ENCODE peak calls at places on chromosomes 7 and 10, in ten cellular contexts. One of them, this sample, is unnamed.

GRCh38 chr10:89245802-89246201 is 5.8 kb downstream of the LIPA start:
- DNase-seq in lower leg skin: no peak
- DNase-seq in hepatocyte: no peak
- DNase-seq in upper lobe of right lung: no peak
- DNase-seq in fibroblast of the aortic adventitia: no peak
- DNase-seq in cardiac fibroblast: no peak
- DNase-seq in cardiac muscle cell: no peak
- DNase-seq in BJ: no peak
- DNase-seq in Peyer's patch: no peak
- DNase-seq in OCI-LY7: no peak
- DNase-seq in this sample: no peak

GRCh38 chr10:72334196-72334831 is 20.4 kb downstream of the DNAJB12 start:
- DNase-seq in upper lobe of right lung: no peak
- DNase-seq in cardiac muscle cell: peak
- DNase-seq in hepatocyte: peak
- DNase-seq in BJ: no peak
- DNase-seq in lower leg skin: no peak
- DNase-seq in Peyer's patch: peak
- DNase-seq in fibroblast of the aortic adventitia: no peak
- DNase-seq in OCI-LY7: no peak
- DNase-seq in cardiac fibroblast: peak
- DNase-seq in this sample: peak

GRCh38 chr7:56175784-56176183 is 59.6 kb upstream of the NUPR2 start:
- DNase-seq in cardiac fibroblast: peak
- DNase-seq in Peyer's patch: no peak
- DNase-seq in lower leg skin: no peak
- DNase-seq in cardiac muscle cell: no peak
- DNase-seq in OCI-LY7: no peak
- DNase-seq in hepatocyte: no peak
- DNase-seq in fibroblast of the aortic adventitia: no peak
- DNase-seq in upper lobe of right lung: no peak
- DNase-seq in BJ: no peak
- DNase-seq in this sample: no peak

GRCh38 chr10:102395677-102396197 is at the start of gene NFKB2:
- DNase-seq in cardiac fibroblast: no peak
- DNase-seq in fibroblast of the aortic adventitia: peak
- DNase-seq in lower leg skin: no peak
- DNase-seq in Peyer's patch: no peak
- DNase-seq in cardiac muscle cell: no peak
- DNase-seq in OCI-LY7: peak
- DNase-seq in upper lobe of right lung: no peak
- DNase-seq in BJ: no peak
- DNase-seq in hepatocyte: peak
- DNase-seq in this sample: no peak

GRCh38 chr10:113187066-113187777 is 237.2 kb downstream of the TCF7L2 start:
- DNase-seq in fibroblast of the aortic adventitia: peak
- DNase-seq in Peyer's patch: no peak
- DNase-seq in lower leg skin: no peak
- DNase-seq in cardiac fibroblast: peak
- DNase-seq in hepatocyte: peak
- DNase-seq in OCI-LY7: no peak
- DNase-seq in cardiac muscle cell: peak
- DNase-seq in upper lobe of right lung: no peak
- DNase-seq in BJ: no peak
- DNase-seq in this sample: peak

GRCh38 chr10:44437837-44438752 is 53.2 kb upstream of the CXCL12 start:
- DNase-seq in hepatocyte: no peak
- DNase-seq in cardiac muscle cell: no peak
- DNase-seq in BJ: no peak
- DNase-seq in fibroblast of the aortic adventitia: peak
- DNase-seq in OCI-LY7: no peak
- DNase-seq in upper lobe of right lung: no peak
- DNase-seq in lower leg skin: no peak
- DNase-seq in cardiac fibroblast: no peak
- DNase-seq in Peyer's patch: no peak
- DNase-seq in this sample: no peak

GRCh38 chr10:48800283-48800675 is 115.6 kb downstream of the WDFY4 start:
- DNase-seq in OCI-LY7: peak
- DNase-seq in fibroblast of the aortic adventitia: no peak
- DNase-seq in cardiac fibroblast: no peak
- DNase-seq in BJ: no peak
- DNase-seq in cardiac muscle cell: no peak
- DNase-seq in Peyer's patch: no peak
- DNase-seq in lower leg skin: no peak
- DNase-seq in hepatocyte: no peak
- DNase-seq in upper lobe of right lung: no peak
- DNase-seq in this sample: no peak

GRCh38 chr7:142873281-142873784 is 12.2 kb downstream of the TRPV6 start:
- DNase-seq in cardiac fibroblast: peak
- DNase-seq in hepatocyte: no peak
- DNase-seq in OCI-LY7: peak
- DNase-seq in BJ: no peak
- DNase-seq in lower leg skin: no peak
- DNase-seq in cardiac muscle cell: peak
- DNase-seq in upper lobe of right lung: no peak
- DNase-seq in fibroblast of the aortic adventitia: peak
- DNase-seq in Peyer's patch: no peak
- DNase-seq in this sample: peak

GRCh38 chr10:97444212-97444611 is 1.6 kb downstream of the EXOSC1 start:
- DNase-seq in upper lobe of right lung: no peak
- DNase-seq in cardiac fibroblast: no peak
- DNase-seq in Peyer's patch: no peak
- DNase-seq in hepatocyte: no peak
- DNase-seq in cardiac muscle cell: no peak
- DNase-seq in fibroblast of the aortic adventitia: no peak
- DNase-seq in lower leg skin: no peak
- DNase-seq in BJ: no peak
- DNase-seq in OCI-LY7: no peak
- DNase-seq in this sample: no peak

GRCh38 chr10:97450828-97451227 is 4.9 kb downstream of the ZDHHC16 start:
- DNase-seq in hepatocyte: no peak
- DNase-seq in OCI-LY7: no peak
- DNase-seq in BJ: no peak
- DNase-seq in fibroblast of the aortic adventitia: no peak
- DNase-seq in upper lobe of right lung: no peak
- DNase-seq in Peyer's patch: no peak
- DNase-seq in cardiac muscle cell: no peak
- DNase-seq in lower leg skin: no peak
- DNase-seq in cardiac fibroblast: peak
- DNase-seq in this sample: peak

GRCh38 chr10:97445357-97445721 is 467 bp downstream of the EXOSC1 start:
- DNase-seq in lower leg skin: no peak
- DNase-seq in BJ: no peak
- DNase-seq in fibroblast of the aortic adventitia: no peak
- DNase-seq in cardiac muscle cell: no peak
- DNase-seq in hepatocyte: no peak
- DNase-seq in OCI-LY7: no peak
- DNase-seq in upper lobe of right lung: no peak
- DNase-seq in cardiac fibroblast: no peak
- DNase-seq in Peyer's patch: no peak
- DNase-seq in this sample: no peak

GRCh38 chr10:97442277-97442676 is 3.5 kb downstream of the EXOSC1 start:
- DNase-seq in cardiac muscle cell: no peak
- DNase-seq in upper lobe of right lung: no peak
- DNase-seq in OCI-LY7: no peak
- DNase-seq in BJ: no peak
- DNase-seq in lower leg skin: no peak
- DNase-seq in cardiac fibroblast: no peak
- DNase-seq in hepatocyte: no peak
- DNase-seq in fibroblast of the aortic adventitia: no peak
- DNase-seq in Peyer's patch: no peak
- DNase-seq in this sample: no peak

DNA sequence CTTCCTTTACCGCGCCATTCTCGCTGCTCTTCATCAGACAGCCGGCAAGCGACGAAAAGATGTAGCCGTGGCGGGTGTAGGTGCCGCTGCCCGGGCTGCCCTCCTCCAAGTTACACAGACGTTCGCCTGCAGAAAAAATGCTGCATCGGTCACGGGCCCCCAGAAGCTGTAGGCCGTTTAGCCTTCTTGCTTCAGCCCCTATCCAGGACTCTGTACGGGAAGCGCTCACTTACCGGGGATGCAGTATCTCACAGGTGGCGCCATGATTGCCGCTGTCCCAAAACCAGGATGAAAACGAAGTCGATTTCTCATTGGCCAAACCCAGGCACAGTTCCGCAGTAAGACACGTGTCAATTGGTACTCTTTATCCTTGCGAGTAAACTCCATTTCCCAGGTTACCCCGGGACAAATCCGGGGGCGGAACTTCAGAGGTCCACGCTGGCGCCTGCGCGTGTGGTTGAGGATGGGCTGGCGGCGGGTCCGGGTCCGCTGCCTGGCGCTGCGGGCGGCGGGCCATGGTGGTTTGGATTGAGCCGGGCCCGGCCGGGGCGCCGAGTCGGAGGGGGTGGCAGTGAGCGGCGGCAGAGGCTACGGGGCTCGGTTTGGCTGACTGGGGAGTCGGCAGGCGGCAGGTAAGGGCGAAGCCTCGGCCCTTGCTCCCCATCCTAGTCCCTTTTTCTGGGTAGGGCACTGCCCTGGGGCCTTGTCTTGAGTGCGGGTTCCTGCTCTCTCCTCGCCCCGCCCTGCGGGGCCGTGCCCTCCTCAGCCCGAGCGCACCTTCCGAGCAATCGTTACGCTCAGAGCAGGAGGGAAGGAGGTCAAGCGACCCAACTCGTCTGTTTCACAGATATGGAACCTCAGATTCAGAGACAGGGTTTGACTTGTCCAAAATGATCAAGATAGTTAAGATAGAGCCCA is at the start of the genes EXOSC1 and ZDHHC16:
- DNase-seq in upper lobe of right lung: peak
- DNase-seq in OCI-LY7: peak
- DNase-seq in hepatocyte: peak
- DNase-seq in Peyer's patch: peak
- DNase-seq in fibroblast of the aortic adventitia: peak
- DNase-seq in lower leg skin: peak
- DNase-seq in cardiac fibroblast: peak
- DNase-seq in BJ: peak
- DNase-seq in cardiac muscle cell: peak
- DNase-seq in this sample: peak
- TF ChIP-seq CTCF in upper lobe of right lung: no peak
- TF ChIP-seq CTCF in OCI-LY7: peak
- TF ChIP-seq CTCF in hepatocyte: peak
- TF ChIP-seq CTCF in Peyer's patch: no peak
- TF ChIP-seq CTCF in fibroblast of the aortic adventitia: no peak
- TF ChIP-seq CTCF in lower leg skin: no peak
- TF ChIP-seq CTCF in cardiac fibroblast: no peak
- TF ChIP-seq CTCF in BJ: peak
- TF ChIP-seq CTCF in cardiac muscle cell: no peak
- TF ChIP-seq CTCF in this sample: no peak

DNA sequence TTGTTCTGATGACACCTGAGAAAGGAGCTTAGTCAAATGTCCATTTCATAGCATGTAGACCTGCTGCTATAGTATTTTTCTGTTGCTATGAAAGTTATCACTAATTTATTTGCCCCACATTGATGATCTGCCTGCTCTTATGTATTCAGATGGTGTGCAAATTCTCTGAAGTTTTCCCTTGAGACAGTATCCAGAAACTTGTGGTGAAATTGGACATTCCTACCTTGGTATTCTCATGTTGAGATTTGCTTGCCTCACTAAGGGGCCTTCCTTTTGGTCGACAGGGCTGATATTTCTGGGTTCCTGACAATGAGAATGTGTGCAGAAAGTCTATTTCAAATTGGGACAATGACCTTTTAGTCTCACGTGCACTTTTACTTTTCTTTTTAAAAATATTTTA is 253.2 kb upstream of the FZD8 start:
- DNase-seq in cardiac fibroblast: peak
- DNase-seq in lower leg skin: no peak
- DNase-seq in upper lobe of right lung: no peak
- DNase-seq in hepatocyte: no peak
- DNase-seq in BJ: no peak
- DNase-seq in fibroblast of the aortic adventitia: peak
- DNase-seq in cardiac muscle cell: peak
- DNase-seq in OCI-LY7: no peak
- DNase-seq in Peyer's patch: no peak
- DNase-seq in this sample: no peak
- H3K4me3 ChIP-seq in cardiac fibroblast: no peak
- H3K4me3 ChIP-seq in lower leg skin: no peak
- H3K4me3 ChIP-seq in upper lobe of right lung: no peak
- H3K4me3 ChIP-seq in hepatocyte: no peak
- H3K4me3 ChIP-seq in BJ: no peak
- H3K4me3 ChIP-seq in fibroblast of the aortic adventitia: no peak
- H3K4me3 ChIP-seq in cardiac muscle cell: no peak
- H3K4me3 ChIP-seq in OCI-LY7: no peak
- H3K4me3 ChIP-seq in Peyer's patch: no peak
- H3K4me3 ChIP-seq in this sample: no peak

DNA sequence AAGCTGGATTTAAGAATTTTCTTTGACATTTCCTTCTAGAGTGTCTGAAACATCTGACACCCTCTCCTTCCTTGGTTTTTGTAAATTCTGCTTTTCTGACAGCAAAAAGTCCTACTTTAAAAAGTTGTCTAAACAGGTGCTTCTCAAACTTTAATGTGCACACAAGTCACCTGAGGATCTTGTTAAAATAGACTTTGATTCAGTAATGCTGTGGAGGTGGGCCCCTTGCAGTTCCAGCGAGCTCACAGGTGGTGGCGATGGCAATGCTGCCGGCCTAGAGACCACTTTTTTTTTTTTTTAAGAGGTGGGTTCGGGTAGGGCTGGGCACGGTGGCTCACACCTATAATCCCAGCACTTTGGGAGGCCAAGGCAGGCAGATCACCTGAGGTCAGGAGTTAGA is 77.1 kb downstream of the ABCC2 start:
- DNase-seq in OCI-LY7: peak
- DNase-seq in fibroblast of the aortic adventitia: no peak
- DNase-seq in hepatocyte: peak
- DNase-seq in BJ: no peak
- DNase-seq in upper lobe of right lung: no peak
- DNase-seq in lower leg skin: no peak
- DNase-seq in Peyer's patch: no peak
- DNase-seq in cardiac fibroblast: no peak
- DNase-seq in cardiac muscle cell: no peak
- DNase-seq in this sample: peak
- TF ChIP-seq CTCF in OCI-LY7: peak
- TF ChIP-seq CTCF in fibroblast of the aortic adventitia: peak
- TF ChIP-seq CTCF in hepatocyte: peak
- TF ChIP-seq CTCF in BJ: peak
- TF ChIP-seq CTCF in upper lobe of right lung: peak
- TF ChIP-seq CTCF in lower leg skin: no peak
- TF ChIP-seq CTCF in Peyer's patch: no peak
- TF ChIP-seq CTCF in cardiac fibroblast: peak
- TF ChIP-seq CTCF in cardiac muscle cell: peak
- TF ChIP-seq CTCF in this sample: peak

DNA sequence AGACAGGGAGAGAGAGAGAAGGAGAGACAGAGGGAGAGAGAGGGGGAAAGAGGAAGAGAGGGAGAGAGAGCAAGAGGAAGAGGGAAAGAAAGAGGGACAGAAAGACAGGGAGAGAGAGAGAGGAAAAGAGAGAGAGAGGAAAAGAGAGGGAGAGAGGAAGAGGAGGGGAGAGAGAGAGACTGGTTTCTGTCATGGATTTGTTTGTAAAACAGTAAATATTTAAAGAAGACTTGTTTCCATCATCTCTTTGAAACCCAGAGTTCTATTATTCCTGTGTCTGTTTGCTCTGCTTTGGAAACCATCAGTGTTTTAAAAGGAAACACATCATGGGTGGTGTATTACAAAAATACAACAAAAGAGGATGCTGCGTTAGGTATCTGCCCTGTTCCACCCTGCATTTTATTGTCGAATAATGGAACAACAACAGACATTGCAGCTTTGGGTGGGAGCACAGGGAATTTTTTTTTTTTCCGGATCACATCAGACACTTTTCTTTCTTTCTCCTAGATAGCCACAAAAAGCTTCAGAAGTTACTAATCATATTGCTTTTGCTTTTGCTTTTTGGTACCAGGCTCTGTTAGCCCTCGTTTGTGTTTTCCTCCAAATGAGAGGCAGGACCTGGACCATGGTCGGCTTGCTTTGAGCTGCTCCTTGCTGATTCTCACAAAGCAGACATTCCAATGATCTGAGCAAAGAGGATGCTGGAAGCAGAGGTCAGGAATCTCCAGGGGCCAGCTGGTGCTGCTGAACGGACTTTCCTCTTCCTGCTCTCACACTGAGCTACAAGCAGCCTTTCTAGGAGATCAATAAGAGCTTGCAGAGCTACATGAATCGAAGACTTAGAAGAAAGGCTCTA is 150.9 kb upstream of the RSU1 start:
- DNase-seq in Peyer's patch: no peak
- DNase-seq in fibroblast of the aortic adventitia: peak
- DNase-seq in lower leg skin: no peak
- DNase-seq in cardiac fibroblast: peak
- DNase-seq in OCI-LY7: no peak
- DNase-seq in hepatocyte: peak
- DNase-seq in BJ: no peak
- DNase-seq in cardiac muscle cell: peak
- DNase-seq in upper lobe of right lung: no peak
- DNase-seq in this sample: peak
- H3K4me3 ChIP-seq in Peyer's patch: no peak
- H3K4me3 ChIP-seq in fibroblast of the aortic adventitia: no peak
- H3K4me3 ChIP-seq in lower leg skin: no peak
- H3K4me3 ChIP-seq in cardiac fibroblast: no peak
- H3K4me3 ChIP-seq in OCI-LY7: no peak
- H3K4me3 ChIP-seq in hepatocyte: no peak
- H3K4me3 ChIP-seq in BJ: no peak
- H3K4me3 ChIP-seq in cardiac muscle cell: no peak
- H3K4me3 ChIP-seq in upper lobe of right lung: no peak
- H3K4me3 ChIP-seq in this sample: no peak

This sample was measured in fibroblast of pulmonary artery.